ENCODE peak calls at places on chromosomes 1 and 21, in seven cellular contexts. V is heart right ventricle; R is CD8-positive, alpha-beta T cell; B is HepG2; D is aorta; P is CD4-positive, CD25-positive, alpha-beta regulatory T cell; Y is PC-3. L is an unnamed sample.
A peak's percentile ranks its signal among the peaks of the same experiment; 100 is the strongest.

GRCh38 chr1:33864460-33865389 is 846 bp downstream of the HMGB4 start:
- ATAC-seq in V (no peak), R (no peak), B (no peak), D (no peak), P (no peak), Y (no peak), L (no peak)

GRCh38 chr1:197399691-197400521 is 131.9 kb downstream of the CRB1 start:
- ATAC-seq in V (no peak), R (peak; percentile 71), B (peak; percentile 81), D (no peak), P (no peak), Y (peak; percentile 22), L (no peak)

GRCh38 chr1:244316407-244316806 is 135.3 kb downstream of the ADSS2 start:
- ATAC-seq in V (no peak), R (no peak), B (no peak), D (no peak), P (no peak), Y (no peak), L (no peak)

GRCh38 chr1:43239484-43239883 is 30.3 kb upstream of the TMEM125 start:
- ATAC-seq in V (no peak), R (no peak), B (no peak), D (no peak), P (no peak), Y (no peak), L (no peak)

GRCh38 chr1:21338568-21339401 is 48.5 kb upstream of the ECE1 start:
- ATAC-seq in V (peak; percentile 46), R (no peak), B (peak; percentile 91), D (peak; percentile 9), P (no peak), Y (peak; percentile 79), L (peak; percentile 70)

GRCh38 chr1:55213885-55214213 is 1.3 kb downstream of the USP24 start:
- ATAC-seq in V (no peak), R (no peak), B (peak; percentile 9), D (no peak), P (no peak), Y (peak; percentile 7), L (no peak)

GRCh38 chr1:26582836-26583460 is 53.4 kb downstream of the RPS6KA1 start:
- ATAC-seq in V (peak; percentile 45), R (no peak), B (no peak), D (no peak), P (no peak), Y (peak; percentile 80), L (no peak)

GRCh38 chr1:92709738-92710137 is 75.2 kb downstream of the EVI5 start:
- ATAC-seq in V (no peak), R (no peak), B (no peak), D (no peak), P (no peak), Y (peak; percentile 87), L (no peak)

GRCh38 chr1:75708910-75709309 is 15.6 kb upstream of the ACADM start:
- ATAC-seq in V (no peak), R (no peak), B (no peak), D (no peak), P (no peak), Y (peak; percentile 91), L (no peak)

GRCh38 chr1:160740133-160740688 is 1.2 kb downstream of the SLAMF7 start:
- ATAC-seq in V (no peak), R (no peak), B (no peak), D (no peak), P (no peak), Y (no peak), L (no peak)

GRCh38 chr1:116256875-116257823 is 115.9 kb upstream of the ATP1A1 start:
- ATAC-seq in V (no peak), R (no peak), B (no peak), D (no peak), P (no peak), Y (no peak), L (no peak)

GRCh38 chr1:3690282-3691065 is 38.2 kb downstream of the TP73 start:
- ATAC-seq in V (no peak), R (no peak), B (no peak), D (no peak), P (no peak), Y (no peak), L (no peak)

GRCh38 chr1:231214918-231215675 is 25.9 kb upstream of the GNPAT start:
- ATAC-seq in V (no peak), R (no peak), B (no peak), D (no peak), P (no peak), Y (no peak), L (no peak)

GRCh38 chr1:39195166-39196111 is 9.1 kb upstream of the MACF1 start:
- ATAC-seq in V (no peak), R (no peak), B (no peak), D (no peak), P (peak; percentile 10), Y (peak; percentile 25), L (no peak)

GRCh38 chr1:246769306-246769705 is 45.1 kb downstream of the SCCPDH start:
- ATAC-seq in V (peak; percentile 95), R (no peak), B (no peak), D (peak; percentile 75), P (no peak), Y (no peak), L (peak; percentile 99)

GRCh38 chr1:59173721-59174120 is 123.2 kb upstream of the FGGY start:
- ATAC-seq in V (no peak), R (no peak), B (no peak), D (no peak), P (no peak), Y (peak; percentile 74), L (no peak)

GRCh38 chr1:214574598-214575411 is 23.4 kb upstream of the PTPN14 start:
- ATAC-seq in V (no peak), R (no peak), B (no peak), D (no peak), P (no peak), Y (no peak), L (no peak)

GRCh38 chr1:36342426-36343185 is 19.2 kb upstream of the EVA1B start:
- ATAC-seq in V (peak; percentile 68), R (peak; percentile 87), B (peak; percentile 79), D (peak; percentile 80), P (peak; percentile 78), Y (peak; percentile 84), L (peak; percentile 73)

GRCh38 chr1:17594026-17594425 is 54.5 kb downstream of the ARHGEF10L start:
- ATAC-seq in V (peak; percentile 85), R (no peak), B (no peak), D (no peak), P (no peak), Y (no peak), L (no peak)

GRCh38 chr21:45266518-45267389 is 20.9 kb downstream of the POFUT2 start:
- ATAC-seq in V (peak; percentile 8), R (peak; percentile 91), B (no peak), D (peak; percentile 37), P (no peak), Y (no peak), L (no peak)

GRCh38 chr1:6815722-6816121 is 30.5 kb downstream of the CAMTA1 start:
- ATAC-seq in V (no peak), R (no peak), B (no peak), D (no peak), P (no peak), Y (no peak), L (no peak)

GRCh38 chr1:10777749-10778574 is 18.5 kb downstream of the CASZ1 start:
- ATAC-seq in V (no peak), R (no peak), B (no peak), D (no peak), P (no peak), Y (no peak), L (no peak)

GRCh38 chr1:231139659-231140650 is 21.9 kb upstream of the TRIM67 start:
- ATAC-seq in V (no peak), R (no peak), B (no peak), D (no peak), P (no peak), Y (peak; percentile 45), L (no peak)

DNA sequence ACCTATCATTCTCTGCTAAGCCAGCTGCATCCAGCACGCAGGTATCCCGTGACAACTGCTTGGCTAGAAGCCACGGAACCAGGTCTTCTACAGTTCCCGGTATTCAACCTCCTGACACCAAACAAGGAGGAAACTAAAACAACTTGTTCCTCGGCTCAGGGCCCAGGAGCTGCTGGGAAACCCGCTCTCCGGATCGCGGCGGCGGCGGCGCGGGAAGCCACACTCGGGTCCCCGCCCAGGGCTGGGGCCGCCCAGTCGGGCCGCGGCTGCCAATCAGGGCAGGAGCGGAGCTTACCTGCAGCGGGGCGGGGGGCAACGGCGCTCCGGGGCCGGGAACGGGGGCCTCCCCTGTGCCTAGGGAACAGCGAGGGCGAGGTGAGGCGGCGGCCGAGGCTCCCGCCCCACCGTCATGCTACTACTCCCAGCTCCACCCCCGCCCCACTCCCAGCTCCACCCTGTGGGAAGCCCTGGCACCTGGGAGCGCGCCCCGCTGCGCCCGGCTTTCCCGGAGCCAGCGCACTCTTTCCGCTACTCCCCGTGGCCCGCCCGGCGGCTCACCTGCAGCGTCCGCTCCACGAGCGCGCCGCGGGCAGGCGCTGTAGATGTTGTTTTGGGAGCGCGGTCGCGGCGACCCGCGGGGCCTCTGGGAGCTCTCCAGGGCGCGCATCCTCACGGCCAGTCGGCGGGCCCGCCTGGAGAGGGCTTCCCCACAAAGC is 12.1 kb downstream of the IL24 start:
- ATAC-seq in V (peak; percentile 89), R (peak; percentile 63), B (peak; percentile 65), D (peak; percentile 50), P (peak; percentile 32), Y (peak; percentile 65), L (peak; percentile 71)
- H3K4me1 ChIP-seq in V (peaks cover 27% of the 10 kb centered on the region), R (peaks cover 92% of the 10 kb centered on the region), B (no peaks in the 10 kb centered on the region), D (no peaks in the 10 kb centered on the region), P (peaks cover 97% of the 10 kb centered on the region), Y (peaks cover 55% of the 10 kb centered on the region), L (peaks cover 32% of the 10 kb centered on the region)

DNA sequence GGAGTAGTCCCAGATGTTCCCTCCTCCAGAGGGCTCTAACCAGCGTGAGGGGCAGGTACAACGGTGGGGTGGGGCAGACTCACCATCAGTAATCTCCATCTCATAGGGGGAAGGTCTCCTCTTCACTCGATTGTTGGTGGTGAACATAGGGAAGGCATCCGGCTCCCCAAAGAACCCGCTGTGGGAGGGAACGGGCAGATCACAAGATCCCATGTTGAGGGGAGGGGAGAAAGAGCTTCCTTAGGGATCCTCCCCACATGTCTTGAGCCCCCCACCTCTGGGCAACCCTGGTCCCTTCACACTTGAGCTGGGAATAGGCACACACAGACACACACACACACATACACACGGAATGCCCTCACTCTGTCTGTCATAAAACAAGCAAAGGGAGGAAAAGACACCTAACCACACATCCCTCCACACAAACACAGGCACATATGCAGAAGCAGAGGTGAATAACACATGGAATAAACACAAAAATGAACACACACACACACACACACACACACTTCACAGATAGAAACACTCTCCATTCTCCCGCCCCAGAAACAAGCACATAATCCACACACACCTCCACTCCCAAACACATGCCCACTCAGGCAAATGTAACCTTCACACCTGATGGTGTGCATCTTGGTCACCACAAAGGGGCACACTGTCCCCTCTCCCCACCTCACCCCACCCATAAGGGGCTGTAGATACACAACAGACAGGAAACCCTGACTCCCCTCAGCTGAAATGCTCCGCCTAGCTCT is 7.9 kb downstream of the TAL1 start:
- ATAC-seq in V (no peak), R (no peak), B (no peak), D (no peak), P (no peak), Y (no peak), L (no peak)
- H3K4me1 ChIP-seq in V (peaks cover 40% of the 10 kb centered on the region), R (peaks cover under 1% of the 10 kb centered on the region), B (peaks cover 24% of the 10 kb centered on the region), D (no peaks in the 10 kb centered on the region), P (peaks cover 15% of the 10 kb centered on the region), Y (no peaks in the 10 kb centered on the region), L (no peaks in the 10 kb centered on the region)

GRCh38 chr21:26118928-26119540 is 51.5 kb downstream of the APP start:
- ATAC-seq in V (no peak), R (no peak), B (no peak), D (no peak), P (no peak), Y (no peak), L (no peak)
- H3K4me1 ChIP-seq in V (peaks cover 50% of the 10 kb centered on the region), R (no peaks in the 10 kb centered on the region), B (peaks cover 17% of the 10 kb centered on the region), D (peaks cover 7% of the 10 kb centered on the region), P (no peaks in the 10 kb centered on the region), Y (peaks cover 31% of the 10 kb centered on the region), L (peaks cover 15% of the 10 kb centered on the region)

GRCh38 chr21:44050276-44050675 is 38.2 kb downstream of the TRAPPC10 start:
- ATAC-seq in V (no peak), R (no peak), B (no peak), D (no peak), P (no peak), Y (no peak), L (no peak)
- H3K4me1 ChIP-seq in V (peaks cover 35% of the 10 kb centered on the region), R (no peaks in the 10 kb centered on the region), B (peaks cover 8% of the 10 kb centered on the region), D (no peaks in the 10 kb centered on the region), P (no peaks in the 10 kb centered on the region), Y (no peaks in the 10 kb centered on the region), L (peaks cover 18% of the 10 kb centered on the region)